ENCODE peak calls at places on chromosomes 3 and 15, in seven cellular contexts. One of them, this sample, is unnamed.

GRCh38 chr15:61256231-61256630 is 27.1 kb upstream of the RORA start:
- DNase-seq in CD8-positive, alpha-beta T cell: no peak
- DNase-seq in HepG2: no peak
- DNase-seq in SJSA1: no peak
- DNase-seq in naive thymus-derived CD4-positive, alpha-beta T cell: no peak
- DNase-seq in A549: no peak
- DNase-seq in breast epithelium: no peak
- DNase-seq in this sample: no peak

GRCh38 chr15:97909291-97909891 is 51.1 kb upstream of the ARRDC4 start:
- DNase-seq in naive thymus-derived CD4-positive, alpha-beta T cell: peak
- DNase-seq in HepG2: peak
- DNase-seq in SJSA1: peak
- DNase-seq in A549: peak
- DNase-seq in breast epithelium: no peak
- DNase-seq in CD8-positive, alpha-beta T cell: peak
- DNase-seq in this sample: peak

GRCh38 chr3:30611613-30612421 is 5.4 kb downstream of the TGFBR2 start:
- DNase-seq in breast epithelium: peak
- DNase-seq in A549: peak
- DNase-seq in CD8-positive, alpha-beta T cell: no peak
- DNase-seq in naive thymus-derived CD4-positive, alpha-beta T cell: no peak
- DNase-seq in SJSA1: no peak
- DNase-seq in HepG2: no peak
- DNase-seq in this sample: no peak

GRCh38 chr15:100520132-100520921 is 8.4 kb downstream of the CERS3 start:
- DNase-seq in SJSA1: no peak
- DNase-seq in HepG2: no peak
- DNase-seq in breast epithelium: no peak
- DNase-seq in CD8-positive, alpha-beta T cell: no peak
- DNase-seq in naive thymus-derived CD4-positive, alpha-beta T cell: no peak
- DNase-seq in A549: no peak
- DNase-seq in this sample: no peak

GRCh38 chr3:78507196-78507984 is 1260.4 kb downstream of the ROBO1 start:
- DNase-seq in CD8-positive, alpha-beta T cell: no peak
- DNase-seq in SJSA1: no peak
- DNase-seq in A549: no peak
- DNase-seq in HepG2: peak
- DNase-seq in breast epithelium: no peak
- DNase-seq in naive thymus-derived CD4-positive, alpha-beta T cell: no peak
- DNase-seq in this sample: no peak

GRCh38 chr3:181025204-181025603 is 35.7 kb upstream of the DNAJC19 start:
- DNase-seq in A549: no peak
- DNase-seq in SJSA1: no peak
- DNase-seq in breast epithelium: no peak
- DNase-seq in naive thymus-derived CD4-positive, alpha-beta T cell: no peak
- DNase-seq in CD8-positive, alpha-beta T cell: no peak
- DNase-seq in HepG2: no peak
- DNase-seq in this sample: no peak

GRCh38 chr3:190155752-190156151 is 35.1 kb upstream of the P3H2 start:
- DNase-seq in SJSA1: no peak
- DNase-seq in breast epithelium: no peak
- DNase-seq in A549: no peak
- DNase-seq in naive thymus-derived CD4-positive, alpha-beta T cell: no peak
- DNase-seq in CD8-positive, alpha-beta T cell: no peak
- DNase-seq in HepG2: no peak
- DNase-seq in this sample: no peak

GRCh38 chr3:170522171-170522570 is 63.7 kb downstream of the SLC7A14 start:
- DNase-seq in naive thymus-derived CD4-positive, alpha-beta T cell: no peak
- DNase-seq in SJSA1: no peak
- DNase-seq in CD8-positive, alpha-beta T cell: no peak
- DNase-seq in breast epithelium: no peak
- DNase-seq in A549: no peak
- DNase-seq in HepG2: no peak
- DNase-seq in this sample: no peak

GRCh38 chr3:21500834-21501233 is 250.2 kb downstream of the ZNF385D start:
- DNase-seq in CD8-positive, alpha-beta T cell: no peak
- DNase-seq in naive thymus-derived CD4-positive, alpha-beta T cell: no peak
- DNase-seq in SJSA1: no peak
- DNase-seq in HepG2: no peak
- DNase-seq in A549: no peak
- DNase-seq in breast epithelium: no peak
- DNase-seq in this sample: no peak

GRCh38 chr3:157201648-157202278 is 41.8 kb upstream of the CCNL1 start:
- DNase-seq in HepG2: peak
- DNase-seq in SJSA1: no peak
- DNase-seq in A549: peak
- DNase-seq in CD8-positive, alpha-beta T cell: no peak
- DNase-seq in naive thymus-derived CD4-positive, alpha-beta T cell: peak
- DNase-seq in breast epithelium: no peak
- DNase-seq in this sample: peak

GRCh38 chr15:33934896-33935295 is 33.4 kb upstream of the CHRM5 start:
- DNase-seq in A549: no peak
- DNase-seq in SJSA1: no peak
- DNase-seq in HepG2: no peak
- DNase-seq in CD8-positive, alpha-beta T cell: no peak
- DNase-seq in breast epithelium: no peak
- DNase-seq in naive thymus-derived CD4-positive, alpha-beta T cell: no peak
- DNase-seq in this sample: no peak

GRCh38 chr15:48888209-48888608 is 10.3 kb downstream of the EID1 start:
- DNase-seq in breast epithelium: no peak
- DNase-seq in HepG2: no peak
- DNase-seq in naive thymus-derived CD4-positive, alpha-beta T cell: no peak
- DNase-seq in CD8-positive, alpha-beta T cell: no peak
- DNase-seq in A549: no peak
- DNase-seq in SJSA1: no peak
- DNase-seq in this sample: no peak

GRCh38 chr3:150227839-150228238 is 180.3 kb upstream of the TSC22D2 start:
- DNase-seq in HepG2: peak
- DNase-seq in A549: peak
- DNase-seq in SJSA1: peak
- DNase-seq in CD8-positive, alpha-beta T cell: peak
- DNase-seq in breast epithelium: no peak
- DNase-seq in naive thymus-derived CD4-positive, alpha-beta T cell: no peak
- DNase-seq in this sample: peak

GRCh38 chr3:66486646-66487045 is 14.2 kb downstream of the LRIG1 start:
- DNase-seq in CD8-positive, alpha-beta T cell: no peak
- DNase-seq in HepG2: no peak
- DNase-seq in A549: no peak
- DNase-seq in breast epithelium: no peak
- DNase-seq in SJSA1: no peak
- DNase-seq in naive thymus-derived CD4-positive, alpha-beta T cell: no peak
- DNase-seq in this sample: no peak

GRCh38 chr3:123346726-123347125 is 102.2 kb downstream of the ADCY5 start:
- DNase-seq in A549: no peak
- DNase-seq in HepG2: no peak
- DNase-seq in breast epithelium: no peak
- DNase-seq in CD8-positive, alpha-beta T cell: no peak
- DNase-seq in naive thymus-derived CD4-positive, alpha-beta T cell: no peak
- DNase-seq in SJSA1: no peak
- DNase-seq in this sample: no peak

GRCh38 chr15:95902606-95903005 is 427.9 kb upstream of the NR2F2 start:
- DNase-seq in naive thymus-derived CD4-positive, alpha-beta T cell: no peak
- DNase-seq in A549: no peak
- DNase-seq in HepG2: no peak
- DNase-seq in CD8-positive, alpha-beta T cell: no peak
- DNase-seq in SJSA1: no peak
- DNase-seq in breast epithelium: no peak
- DNase-seq in this sample: no peak

GRCh38 chr3:35744419-35744818 is 105.1 kb downstream of the ARPP21 start:
- DNase-seq in SJSA1: no peak
- DNase-seq in CD8-positive, alpha-beta T cell: no peak
- DNase-seq in naive thymus-derived CD4-positive, alpha-beta T cell: no peak
- DNase-seq in HepG2: no peak
- DNase-seq in breast epithelium: no peak
- DNase-seq in A549: no peak
- DNase-seq in this sample: no peak

GRCh38 chr3:192825191-192825590 is 92.5 kb downstream of the MB21D2 start:
- DNase-seq in A549: no peak
- DNase-seq in SJSA1: no peak
- DNase-seq in naive thymus-derived CD4-positive, alpha-beta T cell: no peak
- DNase-seq in HepG2: peak
- DNase-seq in breast epithelium: no peak
- DNase-seq in CD8-positive, alpha-beta T cell: no peak
- DNase-seq in this sample: no peak

GRCh38 chr3:39850707-39851014 is 41.3 kb downstream of the MYRIP start:
- DNase-seq in HepG2: no peak
- DNase-seq in A549: no peak
- DNase-seq in breast epithelium: no peak
- DNase-seq in SJSA1: no peak
- DNase-seq in naive thymus-derived CD4-positive, alpha-beta T cell: no peak
- DNase-seq in CD8-positive, alpha-beta T cell: no peak
- DNase-seq in this sample: no peak
- H3K4me3 ChIP-seq in HepG2: no peak
- H3K4me3 ChIP-seq in A549: no peak
- H3K4me3 ChIP-seq in breast epithelium: no peak
- H3K4me3 ChIP-seq in SJSA1: no peak
- H3K4me3 ChIP-seq in naive thymus-derived CD4-positive, alpha-beta T cell: no peak
- H3K4me3 ChIP-seq in CD8-positive, alpha-beta T cell: no peak
- H3K4me3 ChIP-seq in this sample: no peak

GRCh38 chr3:17589888-17590287 is 152.5 kb downstream of the TBC1D5 start:
- DNase-seq in HepG2: peak
- DNase-seq in breast epithelium: no peak
- DNase-seq in naive thymus-derived CD4-positive, alpha-beta T cell: no peak
- DNase-seq in CD8-positive, alpha-beta T cell: no peak
- DNase-seq in A549: no peak
- DNase-seq in SJSA1: no peak
- DNase-seq in this sample: no peak
- H3K4me3 ChIP-seq in HepG2: no peak
- H3K4me3 ChIP-seq in breast epithelium: no peak
- H3K4me3 ChIP-seq in naive thymus-derived CD4-positive, alpha-beta T cell: no peak
- H3K4me3 ChIP-seq in CD8-positive, alpha-beta T cell: no peak
- H3K4me3 ChIP-seq in A549: no peak
- H3K4me3 ChIP-seq in SJSA1: no peak
- H3K4me3 ChIP-seq in this sample: no peak

GRCh38 chr15:23910030-23910429 is 222.9 kb upstream of the NDN start:
- DNase-seq in SJSA1: no peak
- DNase-seq in breast epithelium: no peak
- DNase-seq in HepG2: no peak
- DNase-seq in naive thymus-derived CD4-positive, alpha-beta T cell: no peak
- DNase-seq in A549: no peak
- DNase-seq in CD8-positive, alpha-beta T cell: no peak
- DNase-seq in this sample: no peak

DNA sequence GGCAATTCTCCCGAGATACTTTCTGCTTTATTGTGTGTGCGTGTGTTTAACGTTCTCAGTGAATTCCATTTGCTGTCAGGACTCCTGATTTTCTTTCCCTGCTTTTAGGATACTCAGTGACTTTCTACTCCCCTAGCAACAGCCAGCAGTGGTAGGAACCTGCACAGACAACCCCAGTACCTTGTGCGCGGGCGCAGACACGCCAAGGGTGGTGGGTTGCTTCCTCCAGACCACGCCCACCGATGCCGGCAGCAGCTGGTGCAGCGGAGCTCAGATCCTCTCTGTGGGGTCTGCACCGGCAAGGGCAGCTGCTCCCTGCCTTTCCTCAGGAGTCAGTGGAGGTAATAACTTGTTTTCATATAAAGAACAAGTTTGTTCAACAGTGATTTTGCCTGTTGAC is 225.1 kb upstream of the NDN start:
- DNase-seq in HepG2: no peak
- DNase-seq in breast epithelium: no peak
- DNase-seq in naive thymus-derived CD4-positive, alpha-beta T cell: no peak
- DNase-seq in CD8-positive, alpha-beta T cell: no peak
- DNase-seq in A549: no peak
- DNase-seq in SJSA1: no peak
- DNase-seq in this sample: no peak
- H3K4me3 ChIP-seq in HepG2: no peak
- H3K4me3 ChIP-seq in breast epithelium: no peak
- H3K4me3 ChIP-seq in naive thymus-derived CD4-positive, alpha-beta T cell: no peak
- H3K4me3 ChIP-seq in CD8-positive, alpha-beta T cell: no peak
- H3K4me3 ChIP-seq in A549: no peak
- H3K4me3 ChIP-seq in SJSA1: no peak
- H3K4me3 ChIP-seq in this sample: no peak

DNA sequence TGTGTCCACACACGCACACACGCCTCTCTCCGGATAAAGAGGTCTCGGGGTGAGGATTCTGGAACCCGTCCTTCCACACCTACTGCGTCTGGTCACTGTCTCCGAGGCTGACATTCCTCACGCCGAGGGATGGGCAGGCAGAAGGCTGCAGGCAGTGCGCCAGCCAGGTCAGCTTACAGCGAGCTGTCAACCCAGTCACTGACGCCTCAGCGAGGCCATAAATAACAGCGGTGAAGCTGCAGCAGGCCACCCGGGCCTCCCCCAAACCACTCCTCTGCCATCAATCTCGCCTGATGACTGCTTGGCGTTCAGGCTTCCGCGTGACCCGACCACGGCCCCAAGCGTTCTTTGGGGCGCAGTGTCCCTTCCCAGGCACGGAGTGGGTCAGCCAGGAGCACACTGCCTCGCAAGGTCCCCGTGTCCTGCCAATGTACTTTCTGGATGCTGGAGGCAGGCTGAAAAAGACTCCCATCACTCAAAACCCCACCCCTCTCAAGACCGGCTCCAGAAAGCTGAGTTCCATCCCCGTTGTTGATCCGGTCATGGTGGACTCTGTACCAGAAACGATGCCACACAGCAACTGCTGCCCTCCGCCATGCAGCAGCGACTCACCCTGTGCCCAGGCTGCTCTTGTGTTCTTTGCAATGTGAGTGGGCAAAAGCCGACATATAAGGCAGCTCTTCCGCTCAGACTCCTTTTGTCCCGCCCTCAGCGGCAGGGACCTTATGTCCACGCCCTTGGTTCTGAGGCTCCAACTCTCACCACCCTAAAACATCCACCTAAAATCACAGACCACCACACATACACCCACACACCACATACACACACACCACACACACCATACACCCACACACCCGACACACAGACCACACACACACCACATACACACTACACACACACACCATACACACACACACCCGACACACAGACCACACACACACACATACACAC is 27.1 kb downstream of the CPN2 start:
- DNase-seq in A549: peak
- DNase-seq in SJSA1: no peak
- DNase-seq in CD8-positive, alpha-beta T cell: peak
- DNase-seq in naive thymus-derived CD4-positive, alpha-beta T cell: peak
- DNase-seq in HepG2: peak
- DNase-seq in breast epithelium: peak
- DNase-seq in this sample: peak
- H3K4me3 ChIP-seq in A549: peak
- H3K4me3 ChIP-seq in SJSA1: no peak
- H3K4me3 ChIP-seq in CD8-positive, alpha-beta T cell: peak
- H3K4me3 ChIP-seq in naive thymus-derived CD4-positive, alpha-beta T cell: peak
- H3K4me3 ChIP-seq in HepG2: peak
- H3K4me3 ChIP-seq in breast epithelium: peak
- H3K4me3 ChIP-seq in this sample: no peak